ENCODE peak calls at places on chromosomes 7 and 10, in eight cellular contexts. V, L, J, B, Q, G, K and Z are unnamed samples.

GRCh38 chr10:72612203-72612826 is 13.6 kb downstream of the MICU1 start:
- DNase-seq in Q (no peak), G (no peak), L (no peak), B (peak), J (no peak), V (no peak), K (no peak), Z (peak)

GRCh38 chr10:100333821-100334469 is 3.9 kb upstream of the PKD2L1 start:
- DNase-seq in K (no peak), Q (no peak), V (no peak), G (no peak), B (no peak), L (no peak), J (no peak), Z (no peak)

GRCh38 chr10:73785721-73786511 is 510 bp downstream of the ZSWIM8 start:
- DNase-seq in L (no peak), Q (peak), K (peak), J (no peak), B (peak), G (no peak), V (peak), Z (no peak)

GRCh38 chr10:6737758-6738463 is 157.8 kb upstream of the PRKCQ start:
- DNase-seq in Q (no peak), J (no peak), G (no peak), K (no peak), V (no peak), B (no peak), L (no peak), Z (no peak)

GRCh38 chr10:78756604-78757442 is 311.9 kb upstream of the ZMIZ1 start:
- DNase-seq in B (no peak), G (no peak), V (peak), K (no peak), J (peak), L (no peak), Q (no peak), Z (peak)

GRCh38 chr7:69656890-69657289 is 58.6 kb downstream of the AUTS2 start:
- DNase-seq in K (no peak), Q (no peak), L (no peak), J (peak), G (no peak), V (peak), B (peak), Z (no peak)

GRCh38 chr10:31121797-31122586 is 90.3 kb upstream of the ZNF438 start:
- DNase-seq in V (no peak), B (no peak), Q (no peak), K (no peak), L (no peak), J (no peak), G (no peak), Z (no peak)

GRCh38 chr10:86970152-86970886 is 2.0 kb downstream of the ADIRF start:
- DNase-seq in G (no peak), K (peak), L (no peak), Q (no peak), B (no peak), J (peak), V (peak), Z (peak)

GRCh38 chr10:123929791-123930190 is 38.2 kb upstream of the CPXM2 start:
- DNase-seq in Q (no peak), G (no peak), L (no peak), J (no peak), B (no peak), V (no peak), K (no peak), Z (no peak)

GRCh38 chr7:102412548-102412947 is 16.4 kb downstream of the PRKRIP1 start:
- DNase-seq in Q (peak), K (no peak), J (no peak), G (no peak), B (peak), L (no peak), V (peak), Z (no peak)

GRCh38 chr10:92031580-92031979 is 108.0 kb downstream of the BTAF1 start:
- DNase-seq in G (no peak), K (no peak), L (no peak), J (no peak), V (no peak), B (no peak), Q (no peak), Z (no peak)

GRCh38 chr7:25032774-25033743 is 53.1 kb upstream of the OSBPL3 start:
- DNase-seq in J (no peak), G (no peak), Q (no peak), B (no peak), V (no peak), L (no peak), K (no peak), Z (no peak)

GRCh38 chr10:122282909-122283308 is 11.8 kb downstream of the BTBD16 start:
- DNase-seq in J (peak), B (no peak), L (no peak), G (no peak), Q (no peak), V (no peak), K (no peak), Z (no peak)

GRCh38 chr10:118768041-118768933 is 13.5 kb upstream of the CACUL1 start:
- DNase-seq in V (no peak), G (no peak), K (no peak), B (no peak), J (no peak), Q (no peak), L (no peak), Z (no peak)

GRCh38 chr10:68032113-68032512 is 43.0 kb downstream of the HERC4 start:
- DNase-seq in V (no peak), L (no peak), G (no peak), J (no peak), K (no peak), B (no peak), Q (no peak), Z (no peak)

GRCh38 chr10:92011560-92012214 is 88.1 kb downstream of the BTAF1 start:
- DNase-seq in B (no peak), G (no peak), Q (no peak), V (no peak), K (no peak), J (no peak), L (no peak), Z (peak)

GRCh38 chr10:21317902-21318301 is 207.6 kb downstream of the SKIDA1 start:
- DNase-seq in B (no peak), G (no peak), J (no peak), V (no peak), L (no peak), Q (no peak), K (no peak), Z (no peak)

GRCh38 chr10:112949128-112949823 is 771 bp upstream of the TCF7L2 start:
- DNase-seq in V (no peak), J (no peak), L (no peak), K (no peak), B (no peak), G (no peak), Q (no peak), Z (peak)

GRCh38 chr7:2564970-2565546 is 6.3 kb downstream of the IQCE start:
- DNase-seq in Q (no peak), B (no peak), J (no peak), K (no peak), V (no peak), L (no peak), G (no peak), Z (no peak)

GRCh38 chr10:101588879-101589278 is 758 bp downstream of the DPCD start:
- DNase-seq in K (no peak), Q (no peak), J (no peak), G (no peak), V (no peak), L (no peak), B (no peak), Z (peak)

GRCh38 chr7:157602156-157602555 is 265.4 kb downstream of the DNAJB6 start:
- DNase-seq in G (no peak), J (peak), Q (no peak), K (no peak), L (no peak), V (no peak), B (no peak), Z (no peak)

GRCh38 chr7:98617051-98617959 is at the start of gene NPTX2:
- DNase-seq in Q (no peak), G (no peak), J (no peak), V (peak), B (peak), K (peak), L (no peak), Z (no peak)

GRCh38 chr10:73931767-73932624 is 21.1 kb downstream of the PLAU start:
- DNase-seq in K (no peak), V (no peak), L (peak), G (no peak), B (no peak), Q (no peak), J (no peak), Z (no peak)

GRCh38 chr10:110857265-110858158 is 14.2 kb upstream of the PDCD4 start:
- DNase-seq in G (no peak), L (peak), B (peak), Q (no peak), J (peak), V (no peak), K (no peak), Z (no peak)

GRCh38 chr7:17530741-17531417 is 232.4 kb downstream of the AHR start:
- DNase-seq in V (peak), J (no peak), Q (no peak), K (no peak), G (no peak), L (peak), B (peak), Z (peak)

GRCh38 chr7:37666026-37666780 is 17.4 kb upstream of the GPR141 start:
- DNase-seq in K (no peak), J (no peak), G (no peak), V (no peak), L (no peak), B (no peak), Q (no peak), Z (no peak)

GRCh38 chr10:87861034-87861433 is 2.3 kb downstream of the KLLN start:
- DNase-seq in B (no peak), K (no peak), L (no peak), V (no peak), J (no peak), Q (no peak), G (no peak), Z (no peak)

GRCh38 chr7:36855330-36855729 is 131.0 kb upstream of the AOAH start:
- DNase-seq in L (no peak), J (no peak), V (no peak), Q (no peak), G (no peak), B (no peak), K (no peak), Z (no peak)

GRCh38 chr10:115432188-115432819 is 339.1 kb downstream of the ATRNL1 start:
- DNase-seq in J (no peak), K (no peak), B (peak), Q (no peak), L (no peak), G (no peak), V (peak), Z (peak)

GRCh38 chr7:47638679-47639306 is 56.9 kb upstream of the TNS3 start:
- DNase-seq in K (no peak), G (no peak), J (peak), Q (no peak), L (no peak), V (no peak), B (no peak), Z (no peak)

GRCh38 chr7:154910125-154910524 is 92.8 kb downstream of the PAXIP1 start:
- DNase-seq in L (no peak), J (no peak), G (no peak), K (no peak), B (no peak), V (no peak), Q (no peak), Z (no peak)

GRCh38 chr10:93968452-93969044 is 25.2 kb upstream of the PLCE1 start:
- DNase-seq in Q (no peak), V (no peak), B (no peak), G (no peak), L (no peak), J (no peak), K (no peak), Z (no peak)

GRCh38 chr7:40709077-40709964 is 574.5 kb downstream of the SUGCT start:
- DNase-seq in V (no peak), G (no peak), B (no peak), Q (no peak), K (no peak), L (no peak), J (no peak), Z (no peak)

GRCh38 chr7:19560111-19560883 is 148.5 kb downstream of the POLR1F start:
- DNase-seq in L (no peak), J (no peak), Q (no peak), V (no peak), B (no peak), K (no peak), G (no peak), Z (peak)

GRCh38 chr7:44381494-44382220 is 56.3 kb upstream of the CAMK2B start:
- DNase-seq in L (no peak), G (no peak), J (no peak), B (no peak), V (no peak), Q (no peak), K (peak), Z (no peak)

GRCh38 chr7:815284-816216 is 16.7 kb upstream of the SUN1 start:
- DNase-seq in K (peak), G (no peak), L (no peak), Q (no peak), V (peak), B (peak), J (peak), Z (no peak)

GRCh38 chr7:105218939-105219770 is 169.6 kb downstream of the SRPK2 start:
- DNase-seq in L (no peak), J (no peak), K (no peak), V (no peak), Q (no peak), B (no peak), G (no peak), Z (no peak)